ENCODE peak calls at places on chromosomes 3 and 15, in eight cellular contexts. One of them, this sample, is unnamed. For H3K4me1, the result is how much of the 10 kb centered on the place peaks cover.

GRCh38 chr15:30953731-30954378 is 37.6 kb downstream of the MTMR10 start:
- DNase-seq in CD8-positive, alpha-beta memory T cell: no peak
- DNase-seq in upper lobe of right lung: no peak
- DNase-seq in CD4-positive, alpha-beta memory T cell: no peak
- DNase-seq in fibroblast of lung: peak
- DNase-seq in right atrium auricular region: no peak
- DNase-seq in mammary epithelial cell: peak
- DNase-seq in kidney: peak
- DNase-seq in this sample: no peak

GRCh38 chr3:5047764-5048163 is 68.5 kb downstream of the BHLHE40 start:
- DNase-seq in fibroblast of lung: no peak
- DNase-seq in upper lobe of right lung: no peak
- DNase-seq in mammary epithelial cell: no peak
- DNase-seq in right atrium auricular region: no peak
- DNase-seq in CD8-positive, alpha-beta memory T cell: no peak
- DNase-seq in kidney: no peak
- DNase-seq in CD4-positive, alpha-beta memory T cell: no peak
- DNase-seq in this sample: no peak

GRCh38 chr3:134753999-134754742 is 40.9 kb upstream of the EPHB1 start:
- DNase-seq in CD4-positive, alpha-beta memory T cell: no peak
- DNase-seq in fibroblast of lung: no peak
- DNase-seq in kidney: no peak
- DNase-seq in mammary epithelial cell: no peak
- DNase-seq in upper lobe of right lung: no peak
- DNase-seq in CD8-positive, alpha-beta memory T cell: no peak
- DNase-seq in right atrium auricular region: no peak
- DNase-seq in this sample: no peak

GRCh38 chr3:9704343-9705322 is 1.0 kb downstream of the CPNE9 start:
- DNase-seq in kidney: peak
- DNase-seq in mammary epithelial cell: no peak
- DNase-seq in right atrium auricular region: no peak
- DNase-seq in upper lobe of right lung: peak
- DNase-seq in fibroblast of lung: peak
- DNase-seq in CD8-positive, alpha-beta memory T cell: no peak
- DNase-seq in CD4-positive, alpha-beta memory T cell: no peak
- DNase-seq in this sample: no peak

GRCh38 chr3:65196663-65197062 is 508.9 kb upstream of the ADAMTS9 start:
- DNase-seq in CD4-positive, alpha-beta memory T cell: no peak
- DNase-seq in right atrium auricular region: no peak
- DNase-seq in fibroblast of lung: no peak
- DNase-seq in kidney: no peak
- DNase-seq in mammary epithelial cell: no peak
- DNase-seq in upper lobe of right lung: no peak
- DNase-seq in CD8-positive, alpha-beta memory T cell: no peak
- DNase-seq in this sample: no peak

GRCh38 chr15:94526071-94526689 is 294.8 kb downstream of the MCTP2 start:
- DNase-seq in CD4-positive, alpha-beta memory T cell: no peak
- DNase-seq in CD8-positive, alpha-beta memory T cell: no peak
- DNase-seq in mammary epithelial cell: peak
- DNase-seq in upper lobe of right lung: no peak
- DNase-seq in right atrium auricular region: no peak
- DNase-seq in kidney: no peak
- DNase-seq in fibroblast of lung: no peak
- DNase-seq in this sample: no peak

GRCh38 chr15:58934521-58934920 is 1.0 kb upstream of the SLTM start:
- DNase-seq in right atrium auricular region: no peak
- DNase-seq in upper lobe of right lung: no peak
- DNase-seq in kidney: no peak
- DNase-seq in mammary epithelial cell: peak
- DNase-seq in CD4-positive, alpha-beta memory T cell: no peak
- DNase-seq in CD8-positive, alpha-beta memory T cell: no peak
- DNase-seq in fibroblast of lung: no peak
- DNase-seq in this sample: no peak

GRCh38 chr15:59170295-59170881 is 36.3 kb upstream of the LDHAL6B start:
- DNase-seq in CD8-positive, alpha-beta memory T cell: no peak
- DNase-seq in right atrium auricular region: no peak
- DNase-seq in CD4-positive, alpha-beta memory T cell: no peak
- DNase-seq in mammary epithelial cell: peak
- DNase-seq in fibroblast of lung: no peak
- DNase-seq in kidney: peak
- DNase-seq in upper lobe of right lung: peak
- DNase-seq in this sample: no peak

GRCh38 chr3:180633722-180634121 is 31.8 kb downstream of the TTC14 start:
- DNase-seq in kidney: no peak
- DNase-seq in upper lobe of right lung: no peak
- DNase-seq in CD4-positive, alpha-beta memory T cell: no peak
- DNase-seq in right atrium auricular region: no peak
- DNase-seq in CD8-positive, alpha-beta memory T cell: no peak
- DNase-seq in fibroblast of lung: no peak
- DNase-seq in mammary epithelial cell: no peak
- DNase-seq in this sample: no peak

GRCh38 chr3:142888099-142888483 is 792 bp downstream of the PCOLCE2 start:
- DNase-seq in CD4-positive, alpha-beta memory T cell: no peak
- DNase-seq in fibroblast of lung: peak
- DNase-seq in upper lobe of right lung: no peak
- DNase-seq in mammary epithelial cell: peak
- DNase-seq in CD8-positive, alpha-beta memory T cell: no peak
- DNase-seq in right atrium auricular region: peak
- DNase-seq in kidney: no peak
- DNase-seq in this sample: no peak

GRCh38 chr15:49300856-49301255 is 122.2 kb upstream of the FGF7 start:
- DNase-seq in fibroblast of lung: no peak
- DNase-seq in right atrium auricular region: no peak
- DNase-seq in CD4-positive, alpha-beta memory T cell: no peak
- DNase-seq in kidney: no peak
- DNase-seq in upper lobe of right lung: no peak
- DNase-seq in CD8-positive, alpha-beta memory T cell: no peak
- DNase-seq in mammary epithelial cell: no peak
- DNase-seq in this sample: no peak

GRCh38 chr15:56736308-56736707 is 3.0 kb upstream of the ZNF280D start:
- DNase-seq in fibroblast of lung: peak
- DNase-seq in right atrium auricular region: no peak
- DNase-seq in mammary epithelial cell: peak
- DNase-seq in kidney: no peak
- DNase-seq in CD8-positive, alpha-beta memory T cell: no peak
- DNase-seq in CD4-positive, alpha-beta memory T cell: no peak
- DNase-seq in upper lobe of right lung: no peak
- DNase-seq in this sample: no peak

GRCh38 chr3:28115316-28115715 is 126.1 kb upstream of the CMC1 start:
- DNase-seq in CD8-positive, alpha-beta memory T cell: no peak
- DNase-seq in upper lobe of right lung: no peak
- DNase-seq in mammary epithelial cell: no peak
- DNase-seq in CD4-positive, alpha-beta memory T cell: no peak
- DNase-seq in right atrium auricular region: no peak
- DNase-seq in kidney: no peak
- DNase-seq in fibroblast of lung: no peak
- DNase-seq in this sample: no peak

GRCh38 chr3:27666708-27667107 is 55.4 kb downstream of the EOMES start:
- DNase-seq in upper lobe of right lung: peak
- DNase-seq in right atrium auricular region: peak
- DNase-seq in CD4-positive, alpha-beta memory T cell: no peak
- DNase-seq in mammary epithelial cell: no peak
- DNase-seq in fibroblast of lung: peak
- DNase-seq in kidney: peak
- DNase-seq in CD8-positive, alpha-beta memory T cell: no peak
- DNase-seq in this sample: no peak

GRCh38 chr3:124451655-124452317 is 278.5 kb upstream of the UMPS start:
- DNase-seq in fibroblast of lung: no peak
- DNase-seq in upper lobe of right lung: no peak
- DNase-seq in CD4-positive, alpha-beta memory T cell: no peak
- DNase-seq in kidney: no peak
- DNase-seq in right atrium auricular region: no peak
- DNase-seq in CD8-positive, alpha-beta memory T cell: no peak
- DNase-seq in mammary epithelial cell: no peak
- DNase-seq in this sample: no peak

GRCh38 chr3:36909666-36910065 is 35.2 kb downstream of the TRANK1 start:
- DNase-seq in CD8-positive, alpha-beta memory T cell: no peak
- DNase-seq in upper lobe of right lung: no peak
- DNase-seq in fibroblast of lung: no peak
- DNase-seq in kidney: no peak
- DNase-seq in CD4-positive, alpha-beta memory T cell: no peak
- DNase-seq in mammary epithelial cell: no peak
- DNase-seq in right atrium auricular region: no peak
- DNase-seq in this sample: no peak

GRCh38 chr15:88664151-88664778 is 25.4 kb downstream of the ISG20 start:
- DNase-seq in kidney: no peak
- DNase-seq in mammary epithelial cell: no peak
- DNase-seq in fibroblast of lung: peak
- DNase-seq in right atrium auricular region: peak
- DNase-seq in CD4-positive, alpha-beta memory T cell: peak
- DNase-seq in CD8-positive, alpha-beta memory T cell: peak
- DNase-seq in upper lobe of right lung: no peak
- DNase-seq in this sample: peak

GRCh38 chr15:50113187-50113505 is 5.9 kb downstream of the ATP8B4 start:
- DNase-seq in CD8-positive, alpha-beta memory T cell: no peak
- DNase-seq in upper lobe of right lung: no peak
- DNase-seq in fibroblast of lung: no peak
- DNase-seq in mammary epithelial cell: no peak
- DNase-seq in CD4-positive, alpha-beta memory T cell: no peak
- DNase-seq in right atrium auricular region: no peak
- DNase-seq in kidney: no peak
- DNase-seq in this sample: no peak

GRCh38 chr3:104388624-104389023 is 978.1 kb upstream of the ALCAM start:
- DNase-seq in kidney: no peak
- DNase-seq in CD8-positive, alpha-beta memory T cell: no peak
- DNase-seq in right atrium auricular region: no peak
- DNase-seq in fibroblast of lung: peak
- DNase-seq in CD4-positive, alpha-beta memory T cell: no peak
- DNase-seq in upper lobe of right lung: no peak
- DNase-seq in mammary epithelial cell: peak
- DNase-seq in this sample: no peak

GRCh38 chr15:36090276-36090946 is 489.0 kb upstream of the CDIN1 start:
- DNase-seq in right atrium auricular region: no peak
- DNase-seq in CD8-positive, alpha-beta memory T cell: no peak
- DNase-seq in CD4-positive, alpha-beta memory T cell: no peak
- DNase-seq in kidney: no peak
- DNase-seq in mammary epithelial cell: no peak
- DNase-seq in fibroblast of lung: no peak
- DNase-seq in upper lobe of right lung: no peak
- DNase-seq in this sample: no peak

GRCh38 chr3:73243740-73244139 is 182.3 kb downstream of the EBLN2 start:
- DNase-seq in upper lobe of right lung: no peak
- DNase-seq in mammary epithelial cell: peak
- DNase-seq in CD8-positive, alpha-beta memory T cell: no peak
- DNase-seq in fibroblast of lung: no peak
- DNase-seq in CD4-positive, alpha-beta memory T cell: no peak
- DNase-seq in right atrium auricular region: no peak
- DNase-seq in kidney: no peak
- DNase-seq in this sample: no peak

GRCh38 chr3:107367353-107367752 is 9.9 kb upstream of the CCDC54 start:
- DNase-seq in fibroblast of lung: peak
- DNase-seq in mammary epithelial cell: peak
- DNase-seq in CD8-positive, alpha-beta memory T cell: no peak
- DNase-seq in right atrium auricular region: no peak
- DNase-seq in upper lobe of right lung: no peak
- DNase-seq in kidney: no peak
- DNase-seq in CD4-positive, alpha-beta memory T cell: peak
- DNase-seq in this sample: no peak

GRCh38 chr3:132047209-132047608 is 12.4 kb upstream of the CPNE4 start:
- DNase-seq in upper lobe of right lung: no peak
- DNase-seq in CD4-positive, alpha-beta memory T cell: no peak
- DNase-seq in fibroblast of lung: no peak
- DNase-seq in kidney: no peak
- DNase-seq in right atrium auricular region: no peak
- DNase-seq in CD8-positive, alpha-beta memory T cell: no peak
- DNase-seq in mammary epithelial cell: no peak
- DNase-seq in this sample: no peak

GRCh38 chr15:90003736-90004135 is 2.6 kb downstream of the ZNF710 start:
- DNase-seq in CD4-positive, alpha-beta memory T cell: no peak
- DNase-seq in upper lobe of right lung: no peak
- DNase-seq in CD8-positive, alpha-beta memory T cell: no peak
- DNase-seq in kidney: no peak
- DNase-seq in mammary epithelial cell: no peak
- DNase-seq in fibroblast of lung: no peak
- DNase-seq in right atrium auricular region: no peak
- DNase-seq in this sample: no peak
- H3K4me1 ChIP-seq in CD4-positive, alpha-beta memory T cell: half or more
- H3K4me1 ChIP-seq in upper lobe of right lung: under half
- H3K4me1 ChIP-seq in CD8-positive, alpha-beta memory T cell: half or more
- H3K4me1 ChIP-seq in kidney: under half
- H3K4me1 ChIP-seq in mammary epithelial cell: half or more
- H3K4me1 ChIP-seq in fibroblast of lung: under half
- H3K4me1 ChIP-seq in right atrium auricular region: half or more
- H3K4me1 ChIP-seq in this sample: under half

GRCh38 chr3:57094606-57095005 is 34.1 kb downstream of the SPATA12 start:
- DNase-seq in kidney: no peak
- DNase-seq in mammary epithelial cell: no peak
- DNase-seq in CD8-positive, alpha-beta memory T cell: no peak
- DNase-seq in upper lobe of right lung: no peak
- DNase-seq in fibroblast of lung: peak
- DNase-seq in right atrium auricular region: no peak
- DNase-seq in CD4-positive, alpha-beta memory T cell: no peak
- DNase-seq in this sample: no peak
- H3K4me1 ChIP-seq in kidney: under half
- H3K4me1 ChIP-seq in mammary epithelial cell: under half
- H3K4me1 ChIP-seq in CD8-positive, alpha-beta memory T cell: under half
- H3K4me1 ChIP-seq in upper lobe of right lung: under half
- H3K4me1 ChIP-seq in fibroblast of lung: under half
- H3K4me1 ChIP-seq in right atrium auricular region: under half
- H3K4me1 ChIP-seq in CD4-positive, alpha-beta memory T cell: under half
- H3K4me1 ChIP-seq in this sample: under half

GRCh38 chr15:61106044-61106834 is 122.9 kb downstream of the RORA start:
- DNase-seq in fibroblast of lung: no peak
- DNase-seq in CD8-positive, alpha-beta memory T cell: no peak
- DNase-seq in CD4-positive, alpha-beta memory T cell: no peak
- DNase-seq in mammary epithelial cell: no peak
- DNase-seq in upper lobe of right lung: no peak
- DNase-seq in right atrium auricular region: no peak
- DNase-seq in kidney: no peak
- DNase-seq in this sample: no peak
- H3K4me1 ChIP-seq in fibroblast of lung: under half
- H3K4me1 ChIP-seq in CD8-positive, alpha-beta memory T cell: under half
- H3K4me1 ChIP-seq in CD4-positive, alpha-beta memory T cell: under half
- H3K4me1 ChIP-seq in mammary epithelial cell: under half
- H3K4me1 ChIP-seq in upper lobe of right lung: under half
- H3K4me1 ChIP-seq in right atrium auricular region: under half
- H3K4me1 ChIP-seq in kidney: under half
- H3K4me1 ChIP-seq in this sample: under half

GRCh38 chr3:129121792-129122696 is at the start of gene RAB43:
- DNase-seq in kidney: peak
- DNase-seq in CD8-positive, alpha-beta memory T cell: peak
- DNase-seq in fibroblast of lung: peak
- DNase-seq in mammary epithelial cell: peak
- DNase-seq in right atrium auricular region: peak
- DNase-seq in upper lobe of right lung: peak
- DNase-seq in CD4-positive, alpha-beta memory T cell: peak
- DNase-seq in this sample: peak

GRCh38 chr3:129118745-129119144 is 2.9 kb downstream of the RAB43 start:
- DNase-seq in CD8-positive, alpha-beta memory T cell: peak
- DNase-seq in fibroblast of lung: no peak
- DNase-seq in mammary epithelial cell: no peak
- DNase-seq in kidney: no peak
- DNase-seq in CD4-positive, alpha-beta memory T cell: peak
- DNase-seq in right atrium auricular region: no peak
- DNase-seq in upper lobe of right lung: no peak
- DNase-seq in this sample: peak

GRCh38 chr3:129119365-129120100 is 2.1 kb downstream of the RAB43 start:
- DNase-seq in fibroblast of lung: no peak
- DNase-seq in CD4-positive, alpha-beta memory T cell: peak
- DNase-seq in upper lobe of right lung: no peak
- DNase-seq in mammary epithelial cell: peak
- DNase-seq in CD8-positive, alpha-beta memory T cell: no peak
- DNase-seq in right atrium auricular region: no peak
- DNase-seq in kidney: no peak
- DNase-seq in this sample: peak

GRCh38 chr3:129121016-129121791 is 400 bp downstream of the RAB43 start:
- DNase-seq in mammary epithelial cell: no peak
- DNase-seq in CD8-positive, alpha-beta memory T cell: peak
- DNase-seq in kidney: no peak
- DNase-seq in upper lobe of right lung: no peak
- DNase-seq in CD4-positive, alpha-beta memory T cell: peak
- DNase-seq in fibroblast of lung: peak
- DNase-seq in right atrium auricular region: peak
- DNase-seq in this sample: no peak

GRCh38 chr3:129120254-129121004 is 1.2 kb downstream of the RAB43 start:
- DNase-seq in mammary epithelial cell: peak
- DNase-seq in upper lobe of right lung: peak
- DNase-seq in kidney: peak
- DNase-seq in CD8-positive, alpha-beta memory T cell: peak
- DNase-seq in right atrium auricular region: peak
- DNase-seq in fibroblast of lung: peak
- DNase-seq in CD4-positive, alpha-beta memory T cell: peak
- DNase-seq in this sample: peak
- H3K4me1 ChIP-seq in mammary epithelial cell: under half
- H3K4me1 ChIP-seq in upper lobe of right lung: under half
- H3K4me1 ChIP-seq in kidney: under half
- H3K4me1 ChIP-seq in CD8-positive, alpha-beta memory T cell: under half
- H3K4me1 ChIP-seq in right atrium auricular region: under half
- H3K4me1 ChIP-seq in fibroblast of lung: under half
- H3K4me1 ChIP-seq in CD4-positive, alpha-beta memory T cell: half or more
- H3K4me1 ChIP-seq in this sample: under half